ENCODE peak calls at places on chromosomes 13 and 19, in seven cellular contexts. T is cardiac muscle cell, M is PC-3, H is HFFc6, G is SK-N-SH, Q is astrocyte of the spinal cord, D is kidney epithelial cell. K is an unnamed sample.

GRCh38 chr13:31982540-31982939 is 49.0 kb upstream of the FRY start:
- DNase-seq in H (peak; percentile 93), Q (peak; percentile 93), T (no peak), M (peak; percentile 89), G (peak; percentile 54), D (peak; percentile 96), K (no peak)

GRCh38 chr19:10858204-10858828 is 10.1 kb downstream of the C19orf38 start:
- DNase-seq in D (no peak), Q (no peak), T (peak; percentile 53), G (peak; percentile 69), M (peak; percentile 42), H (no peak), K (peak; percentile 66)

GRCh38 chr13:33138441-33138840 is 122.2 kb downstream of the KL start:
- DNase-seq in Q (no peak), H (no peak), M (no peak), G (no peak), D (no peak), T (no peak), K (no peak)

GRCh38 chr19:32675720-32676185 is at the start of gene RGS9BP:
- DNase-seq in T (peak; percentile 72), Q (peak; percentile 59), M (peak; percentile 61), D (no peak), G (peak; percentile 88), H (peak; percentile 55), K (peak; percentile 69)

GRCh38 chr19:8641908-8642547 is 11.6 kb downstream of the NFILZ start:
- DNase-seq in D (no peak), H (peak; percentile 45), T (peak; percentile 33), Q (peak; percentile 75), M (peak; percentile 70), G (peak; percentile 44), K (no peak)

GRCh38 chr13:34816543-34816942 is 125.5 kb upstream of the NBEA start:
- DNase-seq in T (no peak), G (no peak), M (no peak), H (peak; percentile 46), D (no peak), Q (peak; percentile 26), K (no peak)

GRCh38 chr13:65378943-65379519 is 1851.1 kb downstream of the PCDH9 start:
- DNase-seq in H (peak; percentile 28), G (no peak), T (no peak), M (peak; percentile 4), Q (peak; percentile 37), D (no peak), K (no peak)

GRCh38 chr19:4660181-4660791 is 9.9 kb downstream of the MYDGF start:
- DNase-seq in D (no peak), M (peak; percentile 64), H (no peak), T (peak; percentile 41), Q (no peak), G (no peak), K (peak; percentile 55)

GRCh38 chr19:18541992-18542935 is 1.1 kb downstream of the FKBP8 start:
- DNase-seq in H (no peak), D (no peak), T (peak; percentile 58), Q (no peak), M (no peak), G (no peak), K (peak; percentile 50)

GRCh38 chr13:112857914-112858490 is 111.0 kb upstream of the MCF2L start:
- DNase-seq in M (no peak), H (no peak), G (no peak), T (no peak), D (no peak), Q (no peak), K (no peak)

GRCh38 chr19:6952956-6953355 is 65.6 kb downstream of the ADGRE1 start:
- DNase-seq in D (no peak), Q (no peak), H (no peak), M (no peak), G (no peak), T (no peak), K (no peak)

GRCh38 chr13:21909331-21909730 is 238.5 kb downstream of the FGF9 start:
- DNase-seq in Q (no peak), M (peak; percentile 47), G (no peak), H (no peak), D (no peak), T (no peak), K (no peak)

GRCh38 chr13:86109107-86109506 is 309.9 kb upstream of the SLITRK6 start:
- DNase-seq in Q (no peak), M (no peak), T (no peak), H (no peak), G (no peak), D (no peak), K (no peak)

GRCh38 chr19:16945762-16946465 is 57.1 kb downstream of the F2RL3 start:
- DNase-seq in D (no peak), M (no peak), T (no peak), G (no peak), H (no peak), Q (no peak), K (no peak)

GRCh38 chr13:27790523-27790922 is 1.8 kb upstream of the GSX1 start:
- DNase-seq in T (no peak), H (no peak), G (no peak), D (no peak), Q (no peak), M (no peak), K (peak; percentile 42)

GRCh38 chr13:95874286-95874685 is 178.9 kb downstream of the UGGT2 start:
- DNase-seq in D (no peak), G (no peak), Q (no peak), T (no peak), M (no peak), H (no peak), K (no peak)

DNA sequence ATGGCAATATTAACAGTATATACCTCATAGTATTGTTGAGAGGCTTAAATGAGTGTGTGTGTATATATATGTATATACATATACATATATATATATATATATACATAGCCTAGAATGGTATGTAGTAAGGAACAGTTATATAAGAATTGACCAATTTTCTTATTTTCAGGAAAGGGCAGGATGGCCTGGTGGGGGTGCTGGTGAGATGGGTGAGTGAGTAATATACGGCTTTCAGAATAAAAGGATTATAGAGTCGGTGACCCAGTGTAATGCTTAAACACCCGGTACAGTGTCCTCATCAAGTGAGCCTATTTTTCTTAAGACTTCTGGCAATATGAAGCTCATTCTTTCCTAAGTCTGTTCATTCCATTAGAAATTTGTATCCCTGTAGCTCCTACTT is 11.7 kb upstream of the FAM216B start:
- DNase-seq in D (no peak), T (no peak), M (peak; percentile 30), Q (no peak), G (no peak), H (no peak), K (no peak)
- TF ChIP-seq CTCF in D (no peak), T (no peak), M (peak; percentile 36), Q (no peak), G (no peak), H (peak; percentile 19), K (no peak)

DNA sequence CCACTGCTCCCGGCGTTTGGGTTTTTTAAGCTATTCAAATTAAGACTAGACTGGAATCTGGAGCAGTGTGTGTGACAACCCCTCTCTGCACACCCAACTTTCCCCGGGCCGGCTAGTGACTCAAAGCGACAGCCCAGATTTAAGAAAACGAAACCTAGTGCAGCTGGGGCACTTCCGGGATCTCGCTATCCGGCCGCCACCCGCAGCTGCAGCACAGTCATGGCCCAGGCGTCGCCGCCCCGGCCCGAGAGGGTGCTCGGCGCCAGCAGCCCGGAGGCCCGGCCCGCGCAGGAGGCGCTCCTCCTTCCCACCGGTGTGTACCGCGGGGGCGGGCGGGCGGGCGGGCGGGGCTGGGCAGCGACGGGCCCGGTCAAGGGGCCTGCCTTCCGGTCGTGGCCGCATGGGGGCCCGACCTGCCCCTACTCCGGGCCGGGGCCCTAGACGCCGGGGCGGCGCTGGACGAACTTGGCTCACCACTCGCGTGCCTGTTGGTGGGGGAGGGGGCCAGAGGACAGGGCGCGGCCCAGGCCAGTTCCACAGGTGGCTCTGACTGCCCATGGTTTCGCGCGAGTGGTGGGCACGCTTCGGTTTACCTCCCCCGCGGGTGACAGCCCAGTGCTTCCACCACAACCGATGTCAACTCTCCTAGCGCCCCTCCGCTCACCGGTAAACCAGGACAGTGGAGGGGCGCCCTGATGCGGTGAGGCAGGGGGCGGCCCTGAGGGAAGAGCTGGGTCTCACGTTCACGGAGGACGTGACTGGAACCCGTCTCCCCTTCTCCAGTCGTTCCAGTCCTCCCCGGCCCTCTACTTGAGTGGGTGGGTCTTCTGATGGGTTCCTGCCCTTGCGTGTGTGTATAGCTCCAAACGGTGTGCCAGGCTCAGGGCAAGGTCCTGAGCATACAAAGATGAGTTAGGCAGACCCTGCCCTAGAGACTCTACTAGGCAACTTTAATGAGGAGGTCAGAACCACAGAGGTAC is at the start of gene PHF11:
- DNase-seq in M (peak; percentile 60), H (peak; percentile 72), T (peak; percentile 64), G (peak; percentile 57), D (peak; percentile 44), Q (peak; percentile 70), K (peak; percentile 46)
- TF ChIP-seq CTCF in M (no peak), H (peak; percentile 55), T (no peak), G (no peak), D (peak; percentile 2), Q (no peak), K (no peak)

DNA sequence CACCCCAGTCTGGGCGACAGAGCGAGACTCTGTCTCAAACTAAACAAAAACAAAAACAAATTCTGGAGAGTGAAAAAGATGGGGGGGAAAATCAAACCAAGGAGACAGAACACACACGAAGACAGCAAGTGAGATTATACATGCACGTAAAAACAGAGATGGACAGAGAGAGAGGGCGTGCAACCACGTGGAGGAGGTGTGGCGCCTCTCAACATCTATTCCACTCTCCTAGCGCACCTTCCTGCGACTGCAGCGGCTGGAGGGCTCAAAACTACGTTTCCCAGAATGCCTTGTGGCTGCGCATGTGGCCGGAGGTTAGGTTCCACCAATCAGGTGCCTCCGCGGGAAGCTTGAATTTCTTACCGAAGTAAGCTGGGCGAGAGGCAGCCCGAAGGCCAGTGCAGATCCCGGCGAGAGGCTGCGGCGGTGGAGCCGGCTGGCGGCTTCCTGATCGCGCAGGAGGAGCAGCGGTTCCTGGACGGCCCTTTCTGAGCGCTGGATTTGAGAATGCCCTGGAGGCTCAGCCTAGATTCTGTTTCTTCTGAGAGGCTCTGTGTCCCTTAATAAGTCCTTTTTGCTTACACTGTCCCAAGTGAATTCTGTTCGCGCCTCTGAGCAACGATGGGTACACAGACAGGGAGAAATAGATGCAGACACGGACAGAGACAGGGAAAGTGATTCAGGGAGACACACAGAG is 13.1 kb upstream of the NANOS2 start:
- DNase-seq in T (peak; percentile 95), H (peak; percentile 78), Q (peak; percentile 89), M (peak; percentile 95), D (peak; percentile 67), G (peak; percentile 97), K (peak; percentile 95)
- TF ChIP-seq CTCF in T (no peak), H (no peak), Q (no peak), M (peak; percentile 28), D (no peak), G (no peak), K (no peak)

DNA sequence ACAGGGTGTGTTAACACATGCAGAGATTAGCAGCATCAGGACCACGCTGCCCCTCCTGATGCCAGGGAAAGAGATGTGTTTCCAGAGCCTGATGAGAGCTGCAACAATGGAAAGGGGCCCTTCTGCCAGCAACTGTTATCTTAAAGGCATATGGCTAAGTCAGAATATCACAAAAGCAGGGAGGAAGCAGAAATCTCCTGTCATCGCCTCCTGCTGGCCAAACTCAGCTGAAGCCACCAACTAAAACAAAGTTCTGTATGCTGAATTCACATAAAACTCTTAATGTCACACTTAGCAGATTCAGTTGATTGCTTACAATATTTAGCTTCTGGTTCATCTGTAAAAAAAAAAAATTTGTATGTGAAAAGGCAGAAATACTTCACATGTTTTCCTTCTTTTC is 178.2 kb downstream of the GPC5 start:
- DNase-seq in D (no peak), M (no peak), H (no peak), Q (no peak), G (no peak), T (peak; percentile 10), K (peak; percentile 42)
- TF ChIP-seq CTCF in D (peak; percentile 28), M (peak; percentile 22), H (peak; percentile 22), Q (peak; percentile 14), G (peak; percentile 50), T (no peak), K (peak; percentile 65)